ENCODE peak calls at places on chromosomes 11 and 22, in five cellular contexts. R is neuronal stem cell, L is IMR-90, B is H1, W is H9. C is an unnamed sample.

GRCh38 chr22:35054064-35054463 is 11.9 kb upstream of the ISX start:
- DNase-seq in R (no peak), L (no peak), B (no peak), W (no peak), C (no peak)

GRCh38 chr11:35943761-35944502 is at the start of gene LDLRAD3:
- DNase-seq in R (peak; percentile 83), L (peak; percentile 82), B (peak; percentile 84), W (peak; percentile 84), C (peak; percentile 86)

GRCh38 chr11:119572481-119573424 is 149.8 kb upstream of the THY1 start:
- DNase-seq in R (no peak), L (no peak), B (no peak), W (peak; percentile 53), C (no peak)

GRCh38 chr11:68673291-68673930 is 10.9 kb upstream of the GAL start:
- DNase-seq in R (no peak), L (no peak), B (no peak), W (no peak), C (no peak)

GRCh38 chr22:50316114-50317065 is 8.9 kb upstream of the PLXNB2 start:
- DNase-seq in R (no peak), L (no peak), B (peak; percentile 45), W (no peak), C (no peak)

GRCh38 chr11:3153291-3153861 is 11.7 kb downstream of the OSBPL5 start:
- DNase-seq in R (no peak), L (peak; percentile 97), B (no peak), W (no peak), C (peak; percentile 97)

GRCh38 chr22:37051629-37052385 is at the start of gene KCTD17:
- DNase-seq in R (peak; percentile 54), L (peak; percentile 59), B (peak; percentile 80), W (peak; percentile 60), C (peak; percentile 70)

GRCh38 chr11:503179-503981 is 3.7 kb downstream of the RNH1 start:
- DNase-seq in R (no peak), L (peak; percentile 19), B (no peak), W (no peak), C (no peak)

GRCh38 chr11:36292311-36292722 is 3.1 kb upstream of the COMMD9 start:
- DNase-seq in R (no peak), L (peak; percentile 47), B (peak; percentile 35), W (no peak), C (peak; percentile 52)

GRCh38 chr11:9104581-9104980 is 13.2 kb upstream of the SCUBE2 start:
- DNase-seq in R (no peak), L (no peak), B (no peak), W (no peak), C (no peak)

GRCh38 chr11:96303067-96303466 is 39.9 kb downstream of the MAML2 start:
- DNase-seq in R (no peak), L (peak; percentile 87), B (no peak), W (no peak), C (peak; percentile 79)

GRCh38 chr11:124798991-124799383 is 1.2 kb downstream of the MSANTD2 start:
- DNase-seq in R (no peak), L (peak; percentile 77), B (no peak), W (no peak), C (peak; percentile 73)

GRCh38 chr22:22073769-22074561 is 91.4 kb upstream of the TOP3B start:
- DNase-seq in R (no peak), L (no peak), B (no peak), W (no peak), C (no peak)

GRCh38 chr11:20021212-20021611 is 139.1 kb downstream of the DBX1 start:
- DNase-seq in R (no peak), L (no peak), B (no peak), W (no peak), C (no peak)
- H2BK15ac ChIP-seq in R (no peak overlapping the region), L (no peak overlapping the region), B (no peak overlapping the region), W (no peak overlapping the region), C (no peak overlapping the region)

DNA sequence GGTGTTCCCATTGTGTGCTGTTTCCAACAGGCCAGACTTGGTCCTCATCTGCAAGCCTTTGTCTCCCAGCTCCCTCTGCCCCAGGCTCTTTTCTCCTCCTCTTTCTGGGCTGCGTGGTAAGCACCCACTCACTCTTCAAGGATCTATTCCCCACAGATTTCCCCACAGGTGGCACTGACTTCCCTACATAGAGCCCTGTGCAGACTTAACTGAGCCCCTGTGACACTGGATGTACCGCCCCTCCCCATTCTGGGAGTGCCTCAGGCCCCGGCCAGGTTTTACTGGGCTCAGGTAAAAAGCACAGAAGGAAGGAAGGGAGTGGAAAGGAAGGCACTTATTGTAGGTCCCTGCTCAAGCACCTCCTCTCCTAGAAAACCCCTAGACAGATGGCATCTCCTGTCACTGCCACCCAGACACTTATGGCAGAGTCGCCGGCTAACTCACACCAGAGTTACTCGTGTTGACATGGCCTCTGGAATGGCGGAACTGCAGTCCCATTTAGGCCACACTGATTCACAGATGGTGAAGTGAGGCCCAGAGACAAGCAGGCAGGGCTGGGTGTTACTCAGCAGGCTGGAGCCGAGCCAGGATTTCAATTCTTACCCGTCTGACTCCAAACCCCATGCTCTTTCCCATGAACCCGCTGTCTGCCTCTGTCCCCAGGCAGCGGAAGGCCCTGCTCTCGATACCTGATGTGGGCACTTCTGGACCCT is 47.2 kb downstream of the LRRC32 start:
- DNase-seq in R (no peak), L (peak; percentile 72), B (no peak), W (no peak), C (peak; percentile 55)
- H3K14ac ChIP-seq in R (no peak overlapping the region), L (peak overlapping the region; percentile 71), B (no peak overlapping the region), W (no peak overlapping the region), C (no peak overlapping the region)

DNA sequence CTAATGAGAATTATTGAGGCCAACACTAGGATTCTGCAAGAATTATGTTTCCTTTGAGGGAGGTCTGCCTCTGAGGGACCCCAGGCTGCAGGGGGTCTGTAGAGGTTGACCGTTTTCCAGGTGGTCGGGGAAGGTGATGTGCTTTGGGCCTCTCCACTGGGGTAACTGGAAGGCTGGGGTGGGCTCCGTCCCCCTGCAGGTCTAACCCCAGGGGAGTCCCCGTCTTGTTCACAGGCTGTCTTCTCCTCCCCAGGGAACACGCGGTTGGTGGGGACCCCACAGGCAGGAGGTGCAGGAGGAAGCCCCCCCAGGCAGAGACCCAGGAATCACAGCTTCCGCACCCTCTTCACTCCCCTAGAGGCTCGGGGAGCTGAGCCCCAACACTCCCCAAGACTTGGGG is 726.4 kb downstream of the BRD1 start:
- DNase-seq in R (no peak), L (no peak), B (no peak), W (no peak), C (no peak)
- H2BK15ac ChIP-seq in R (no peak overlapping the region), L (no peak overlapping the region), B (no peak overlapping the region), W (no peak overlapping the region), C (no peak overlapping the region)

DNA sequence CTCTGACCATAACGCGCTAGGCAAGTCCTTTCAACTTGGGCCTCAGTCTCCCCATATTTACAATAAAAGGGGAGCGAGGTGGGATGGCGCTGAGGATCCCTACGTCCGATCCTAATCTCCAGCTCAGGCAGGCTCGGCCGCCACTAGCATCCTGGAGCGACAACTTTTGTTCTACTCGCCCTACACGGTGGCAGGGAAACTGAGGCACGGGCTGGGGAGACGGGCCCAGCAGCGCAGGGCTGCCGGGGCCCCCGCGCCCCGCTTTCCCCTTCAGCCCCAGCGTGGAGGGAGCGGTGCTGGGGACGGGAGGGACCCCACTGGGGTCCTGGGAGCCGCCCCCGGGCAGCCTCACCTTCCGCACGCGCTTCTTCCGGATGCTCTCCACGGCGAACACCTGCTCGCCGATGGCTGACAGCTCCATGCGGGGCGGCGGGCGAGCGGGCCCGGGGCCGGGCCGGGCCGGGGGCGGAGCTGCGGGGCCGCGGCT is 413 bp downstream of the CBX7 start:
- DNase-seq in R (no peak), L (no peak), B (no peak), W (no peak), C (no peak)
- H3K14ac ChIP-seq in R (peak overlapping the region; percentile 92), L (no peak overlapping the region), B (no peak overlapping the region), W (no peak overlapping the region), C (peak overlapping the region; percentile 88)

DNA sequence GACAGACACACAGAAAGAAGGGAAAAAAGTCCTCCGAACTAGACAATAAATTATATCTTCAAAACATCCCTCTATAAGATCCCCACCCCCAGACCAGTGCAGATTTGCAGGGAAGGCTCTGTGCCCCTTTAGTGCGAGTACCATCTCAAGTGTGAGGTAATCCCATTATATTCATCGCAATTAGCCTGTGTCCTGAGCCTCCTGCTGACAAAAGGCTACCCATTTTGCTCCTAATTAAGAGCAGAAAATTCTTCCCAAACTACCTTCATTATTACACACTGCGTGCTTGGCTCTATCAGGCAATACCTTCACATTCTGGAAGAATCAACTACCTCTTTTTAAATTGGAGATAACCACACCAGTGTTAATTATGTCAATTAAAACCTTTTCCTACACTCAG is 1133.4 kb upstream of the CCDC90B start:
- DNase-seq in R (peak; percentile 79), L (no peak), B (no peak), W (no peak), C (no peak)
- H2BK15ac ChIP-seq in R (no peak overlapping the region), L (no peak overlapping the region), B (no peak overlapping the region), W (no peak overlapping the region), C (no peak overlapping the region)